ENCODE peak calls at places on chromosomes 12 and 14, in eight cellular contexts. One of them, this sample, is unnamed.

GRCh38 chr12:71014180-71014785 is 93.7 kb upstream of the PTPRR start:
- DNase-seq in H54: no peak
- DNase-seq in stomach: no peak
- DNase-seq in ELF-1: no peak
- DNase-seq in pulmonary artery endothelial cell: peak; percentile 20
- DNase-seq in NCI-H2081: peak; percentile 3
- DNase-seq in stimulated activated CD4-positive, alpha-beta T cell treated with anti-CD3 and anti-CD28 coated beads, Interleukin-1b, Interleukin-23, amount 100 ng/mL, for 1 hour: no peak
- DNase-seq in nucleus accumbens: no peak
- DNase-seq in this sample: peak; percentile 46

GRCh38 chr12:95303476-95303875 is 85.9 kb downstream of the VEZT start:
- DNase-seq in H54: no peak
- DNase-seq in stomach: no peak
- DNase-seq in ELF-1: no peak
- DNase-seq in pulmonary artery endothelial cell: no peak
- DNase-seq in NCI-H2081: no peak
- DNase-seq in stimulated activated CD4-positive, alpha-beta T cell treated with anti-CD3 and anti-CD28 coated beads, Interleukin-1b, Interleukin-23, amount 100 ng/mL, for 1 hour: no peak
- DNase-seq in nucleus accumbens: no peak
- DNase-seq in this sample: no peak

GRCh38 chr12:42235426-42235825 is 2.6 kb downstream of the YAF2 start:
- DNase-seq in H54: no peak
- DNase-seq in stomach: no peak
- DNase-seq in ELF-1: no peak
- DNase-seq in pulmonary artery endothelial cell: no peak
- DNase-seq in NCI-H2081: no peak
- DNase-seq in stimulated activated CD4-positive, alpha-beta T cell treated with anti-CD3 and anti-CD28 coated beads, Interleukin-1b, Interleukin-23, amount 100 ng/mL, for 1 hour: no peak
- DNase-seq in nucleus accumbens: no peak
- DNase-seq in this sample: no peak

GRCh38 chr12:51915003-51915625 is 7.8 kb downstream of the ACVRL1 start:
- DNase-seq in H54: no peak
- DNase-seq in stomach: no peak
- DNase-seq in ELF-1: peak; percentile 41
- DNase-seq in pulmonary artery endothelial cell: no peak
- DNase-seq in NCI-H2081: no peak
- DNase-seq in stimulated activated CD4-positive, alpha-beta T cell treated with anti-CD3 and anti-CD28 coated beads, Interleukin-1b, Interleukin-23, amount 100 ng/mL, for 1 hour: no peak
- DNase-seq in nucleus accumbens: no peak
- DNase-seq in this sample: no peak

GRCh38 chr12:94079965-94080683 is 68.3 kb upstream of the PLXNC1 start:
- DNase-seq in H54: no peak
- DNase-seq in stomach: no peak
- DNase-seq in ELF-1: no peak
- DNase-seq in pulmonary artery endothelial cell: no peak
- DNase-seq in NCI-H2081: no peak
- DNase-seq in stimulated activated CD4-positive, alpha-beta T cell treated with anti-CD3 and anti-CD28 coated beads, Interleukin-1b, Interleukin-23, amount 100 ng/mL, for 1 hour: no peak
- DNase-seq in nucleus accumbens: no peak
- DNase-seq in this sample: no peak

GRCh38 chr14:52067873-52068740 is 752 bp downstream of the NID2 start:
- DNase-seq in H54: no peak
- DNase-seq in stomach: no peak
- DNase-seq in ELF-1: peak; percentile 60
- DNase-seq in pulmonary artery endothelial cell: no peak
- DNase-seq in NCI-H2081: peak; percentile 14
- DNase-seq in stimulated activated CD4-positive, alpha-beta T cell treated with anti-CD3 and anti-CD28 coated beads, Interleukin-1b, Interleukin-23, amount 100 ng/mL, for 1 hour: no peak
- DNase-seq in nucleus accumbens: no peak
- DNase-seq in this sample: no peak

GRCh38 chr12:29783773-29784666 is at the start of gene TMTC1:
- DNase-seq in H54: peak; percentile 50
- DNase-seq in stomach: peak; percentile 51
- DNase-seq in ELF-1: peak; percentile 67
- DNase-seq in pulmonary artery endothelial cell: no peak
- DNase-seq in NCI-H2081: peak; percentile 9
- DNase-seq in stimulated activated CD4-positive, alpha-beta T cell treated with anti-CD3 and anti-CD28 coated beads, Interleukin-1b, Interleukin-23, amount 100 ng/mL, for 1 hour: no peak
- DNase-seq in nucleus accumbens: peak; percentile 77
- DNase-seq in this sample: no peak

GRCh38 chr14:99791476-99792283 is 1.5 kb upstream of the EML1 start:
- DNase-seq in H54: no peak
- DNase-seq in stomach: no peak
- DNase-seq in ELF-1: peak; percentile 51
- DNase-seq in pulmonary artery endothelial cell: no peak
- DNase-seq in NCI-H2081: no peak
- DNase-seq in stimulated activated CD4-positive, alpha-beta T cell treated with anti-CD3 and anti-CD28 coated beads, Interleukin-1b, Interleukin-23, amount 100 ng/mL, for 1 hour: no peak
- DNase-seq in nucleus accumbens: no peak
- DNase-seq in this sample: no peak

GRCh38 chr14:96351986-96352385 is 11.2 kb downstream of the ATG2B start:
- DNase-seq in H54: no peak
- DNase-seq in stomach: no peak
- DNase-seq in ELF-1: no peak
- DNase-seq in pulmonary artery endothelial cell: no peak
- DNase-seq in NCI-H2081: no peak
- DNase-seq in stimulated activated CD4-positive, alpha-beta T cell treated with anti-CD3 and anti-CD28 coated beads, Interleukin-1b, Interleukin-23, amount 100 ng/mL, for 1 hour: no peak
- DNase-seq in nucleus accumbens: no peak
- DNase-seq in this sample: peak; percentile 2

GRCh38 chr12:119749666-119750065 is 81.7 kb downstream of the PRKAB1 start:
- DNase-seq in H54: no peak
- DNase-seq in stomach: no peak
- DNase-seq in ELF-1: peak; percentile 5
- DNase-seq in pulmonary artery endothelial cell: no peak
- DNase-seq in NCI-H2081: no peak
- DNase-seq in stimulated activated CD4-positive, alpha-beta T cell treated with anti-CD3 and anti-CD28 coated beads, Interleukin-1b, Interleukin-23, amount 100 ng/mL, for 1 hour: no peak
- DNase-seq in nucleus accumbens: no peak
- DNase-seq in this sample: no peak

GRCh38 chr12:102883204-102883799 is 33.7 kb downstream of the PAH start:
- DNase-seq in H54: peak; percentile 21
- DNase-seq in stomach: peak; percentile 60
- DNase-seq in ELF-1: peak; percentile 70
- DNase-seq in pulmonary artery endothelial cell: no peak
- DNase-seq in NCI-H2081: peak; percentile 66
- DNase-seq in stimulated activated CD4-positive, alpha-beta T cell treated with anti-CD3 and anti-CD28 coated beads, Interleukin-1b, Interleukin-23, amount 100 ng/mL, for 1 hour: no peak
- DNase-seq in nucleus accumbens: peak; percentile 33
- DNase-seq in this sample: peak; percentile 56

GRCh38 chr14:24052656-24053547 is 1.1 kb downstream of the CARMIL3 start:
- DNase-seq in H54: no peak
- DNase-seq in stomach: no peak
- DNase-seq in ELF-1: no peak
- DNase-seq in pulmonary artery endothelial cell: no peak
- DNase-seq in NCI-H2081: no peak
- DNase-seq in stimulated activated CD4-positive, alpha-beta T cell treated with anti-CD3 and anti-CD28 coated beads, Interleukin-1b, Interleukin-23, amount 100 ng/mL, for 1 hour: no peak
- DNase-seq in nucleus accumbens: no peak
- DNase-seq in this sample: no peak

GRCh38 chr14:54672688-54673087 is 105.8 kb downstream of the SAMD4A start:
- DNase-seq in H54: no peak
- DNase-seq in stomach: no peak
- DNase-seq in ELF-1: no peak
- DNase-seq in pulmonary artery endothelial cell: no peak
- DNase-seq in NCI-H2081: no peak
- DNase-seq in stimulated activated CD4-positive, alpha-beta T cell treated with anti-CD3 and anti-CD28 coated beads, Interleukin-1b, Interleukin-23, amount 100 ng/mL, for 1 hour: no peak
- DNase-seq in nucleus accumbens: no peak
- DNase-seq in this sample: no peak

GRCh38 chr12:43098078-43098477 is 453.9 kb downstream of the ADAMTS20 start:
- DNase-seq in H54: no peak
- DNase-seq in stomach: no peak
- DNase-seq in ELF-1: no peak
- DNase-seq in pulmonary artery endothelial cell: no peak
- DNase-seq in NCI-H2081: no peak
- DNase-seq in stimulated activated CD4-positive, alpha-beta T cell treated with anti-CD3 and anti-CD28 coated beads, Interleukin-1b, Interleukin-23, amount 100 ng/mL, for 1 hour: no peak
- DNase-seq in nucleus accumbens: no peak
- DNase-seq in this sample: no peak

GRCh38 chr12:10027311-10028099 is 3.0 kb upstream of the CLEC9A start:
- DNase-seq in H54: peak; percentile 2
- DNase-seq in stomach: no peak
- DNase-seq in ELF-1: no peak
- DNase-seq in pulmonary artery endothelial cell: no peak
- DNase-seq in NCI-H2081: no peak
- DNase-seq in stimulated activated CD4-positive, alpha-beta T cell treated with anti-CD3 and anti-CD28 coated beads, Interleukin-1b, Interleukin-23, amount 100 ng/mL, for 1 hour: no peak
- DNase-seq in nucleus accumbens: no peak
- DNase-seq in this sample: peak; percentile 38

This sample was measured in A549.